ENCODE peak calls at places on chromosomes 1 and 21, in five cellular contexts. G, J, E, M and W are unnamed samples.
A peak's percentile ranks its signal among the peaks of the same experiment; 100 is the strongest.

GRCh38 chr1:8602471-8603219 is 214.8 kb downstream of the RERE start:
- DNase-seq in M (no peak), J (no peak), E (no peak), G (no peak), W (no peak)

GRCh38 chr1:195714248-195714647 is 894.0 kb downstream of the KCNT2 start:
- DNase-seq in J (no peak), E (no peak), M (no peak), G (no peak), W (no peak)

GRCh38 chr21:32203877-32204480 is 74.9 kb downstream of the MIS18A start:
- DNase-seq in M (no peak), J (no peak), G (no peak), E (no peak), W (no peak)

GRCh38 chr1:6108937-6109636 is 63.4 kb downstream of the KCNAB2 start:
- DNase-seq in J (no peak), E (no peak), G (no peak), M (no peak), W (no peak)

GRCh38 chr1:95007687-95008086 is 65.1 kb downstream of the ALG14 start:
- DNase-seq in E (no peak), J (no peak), G (no peak), M (no peak), W (no peak)

GRCh38 chr1:66925944-66926343 is 1.2 kb downstream of the MIER1 start:
- DNase-seq in M (no peak), G (no peak), J (no peak), E (no peak), W (no peak)

GRCh38 chr1:227729881-227730629 is 5.0 kb downstream of the JMJD4 start:
- DNase-seq in G (no peak), M (no peak), J (no peak), E (no peak), W (no peak)

GRCh38 chr1:246724725-246725095 is 501 bp downstream of the SCCPDH start:
- DNase-seq in G (no peak), J (no peak), E (no peak), M (no peak), W (no peak)

GRCh38 chr21:15617968-15618367 is 111.8 kb upstream of the USP25 start:
- DNase-seq in J (no peak), G (no peak), E (no peak), M (no peak), W (no peak)

GRCh38 chr1:39679821-39680220 is 7.9 kb upstream of the NT5C1A start:
- DNase-seq in M (no peak), J (no peak), G (no peak), E (no peak), W (no peak)

GRCh38 chr1:19042675-19043578 is 86.5 kb upstream of the IFFO2 start:
- DNase-seq in J (no peak), M (no peak), G (no peak), E (peak; percentile 24), W (no peak)

GRCh38 chr1:167301355-167301754 is 80.7 kb downstream of the POU2F1 start:
- DNase-seq in M (no peak), G (no peak), J (no peak), E (no peak), W (no peak)

GRCh38 chr1:219790834-219791615 is 137.3 kb downstream of the SLC30A10 start:
- DNase-seq in G (no peak), E (no peak), J (no peak), M (no peak), W (no peak)

GRCh38 chr1:172745014-172745413 is 86.1 kb downstream of the FASLG start:
- DNase-seq in J (no peak), M (no peak), G (no peak), E (no peak), W (no peak)

GRCh38 chr1:151171190-151171589 is 4.6 kb downstream of the TMOD4 start:
- DNase-seq in G (no peak), E (no peak), M (no peak), J (no peak), W (no peak)

GRCh38 chr1:23553896-23554480 is 5.3 kb downstream of the ID3 start:
- DNase-seq in E (peak; percentile 73), G (no peak), J (no peak), M (no peak), W (no peak)

GRCh38 chr1:157352216-157352615 is 200.1 kb downstream of the FCRL5 start:
- DNase-seq in G (no peak), E (no peak), M (no peak), J (no peak), W (no peak)

GRCh38 chr1:228155596-228156517 is 6.1 kb downstream of the GJC2 start:
- DNase-seq in M (no peak), E (peak; percentile 55), G (no peak), J (peak; percentile 11), W (no peak)

GRCh38 chr1:177170756-177171535 is at the start of gene BRINP2:
- DNase-seq in G (no peak), J (peak; percentile 47), M (no peak), E (no peak), W (no peak)

GRCh38 chr1:84698718-84699117 is 8.5 kb upstream of the SSX2IP start:
- DNase-seq in M (no peak), J (no peak), G (no peak), E (no peak), W (no peak)

GRCh38 chr1:198699167-198700015 is 60.6 kb downstream of the PTPRC start:
- DNase-seq in M (peak; percentile 45), E (no peak), G (peak; percentile 34), J (no peak), W (no peak)

GRCh38 chr1:223358826-223359225 is 5.2 kb downstream of the SUSD4 start:
- DNase-seq in M (no peak), J (no peak), G (no peak), E (no peak), W (no peak)

GRCh38 chr1:172154571-172154970 is 265.9 kb upstream of the C1orf105 start:
- DNase-seq in G (no peak), E (no peak), J (no peak), M (no peak), W (no peak)

GRCh38 chr1:3125546-3126368 is 56.8 kb downstream of the PRDM16 start:
- DNase-seq in E (no peak), G (no peak), M (no peak), J (no peak), W (no peak)

GRCh38 chr21:39630191-39630591 is 17.5 kb downstream of the B3GALT5 start:
- DNase-seq in J (no peak), E (no peak), M (no peak), G (no peak), W (no peak)

GRCh38 chr1:106952766-106953165 is 103.7 kb upstream of the PRMT6 start:
- DNase-seq in M (no peak), J (no peak), G (no peak), E (no peak), W (no peak)

GRCh38 chr1:53335661-53336060 is 7.8 kb upstream of the LRP8 start:
- DNase-seq in M (no peak), G (no peak), J (no peak), E (no peak), W (no peak)

GRCh38 chr1:174712541-174712940 is 264.8 kb downstream of the GPR52 start:
- DNase-seq in J (no peak), M (no peak), E (no peak), G (no peak), W (no peak)

GRCh38 chr1:45621501-45621836 is 2.4 kb downstream of the CCDC17 start:
- DNase-seq in G (no peak), E (no peak), J (no peak), M (no peak), W (no peak)
- H3K27ac ChIP-seq in G (no peak overlapping the region), E (peak overlapping the region; percentile 41), J (peak overlapping the region; percentile 60), M (no peak overlapping the region), W (no peak overlapping the region)

DNA sequence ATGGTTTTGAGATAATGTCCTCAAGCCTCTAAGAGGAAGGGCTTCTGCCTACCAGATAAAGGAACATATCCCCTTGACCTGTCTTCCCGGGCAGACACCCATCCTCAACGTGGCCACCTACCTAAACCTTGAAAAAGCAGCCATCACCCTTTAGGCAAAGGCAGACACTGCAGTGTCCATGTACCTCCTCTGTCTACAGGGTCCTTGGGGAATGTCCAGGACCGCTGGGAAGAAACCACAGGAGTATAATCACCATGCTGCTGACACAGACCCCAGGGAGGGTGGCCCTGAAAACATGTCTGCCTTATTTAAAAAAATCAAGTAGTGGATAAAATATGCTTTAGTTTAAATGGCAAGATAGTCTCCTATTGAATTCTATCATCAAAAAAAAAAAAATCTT is 16.6 kb downstream of the BCAR3 start:
- DNase-seq in J (no peak), M (no peak), E (no peak), G (no peak), W (no peak)
- H3K4me3 ChIP-seq in J (peak overlapping the region; percentile 12), M (no peak overlapping the region), E (no peak overlapping the region), G (no peak overlapping the region), W (no peak overlapping the region)

GRCh38 chr1:27143408-27143807 is 11.5 kb downstream of the SLC9A1 start:
- DNase-seq in M (no peak), G (no peak), E (no peak), J (no peak), W (no peak)

GRCh38 chr1:27144349-27144748 is 10.6 kb downstream of the SLC9A1 start:
- DNase-seq in J (no peak), E (no peak), G (no peak), M (no peak), W (no peak)

GRCh38 chr1:27142464-27142863 is 12.5 kb downstream of the SLC9A1 start:
- DNase-seq in G (no peak), M (no peak), J (no peak), E (no peak), W (peak; percentile 91)

GRCh38 chr1:27145934-27146354 is 9.0 kb downstream of the SLC9A1 start:
- DNase-seq in E (peak; percentile 78), M (no peak), G (no peak), J (no peak), W (peak; percentile 80)

DNA sequence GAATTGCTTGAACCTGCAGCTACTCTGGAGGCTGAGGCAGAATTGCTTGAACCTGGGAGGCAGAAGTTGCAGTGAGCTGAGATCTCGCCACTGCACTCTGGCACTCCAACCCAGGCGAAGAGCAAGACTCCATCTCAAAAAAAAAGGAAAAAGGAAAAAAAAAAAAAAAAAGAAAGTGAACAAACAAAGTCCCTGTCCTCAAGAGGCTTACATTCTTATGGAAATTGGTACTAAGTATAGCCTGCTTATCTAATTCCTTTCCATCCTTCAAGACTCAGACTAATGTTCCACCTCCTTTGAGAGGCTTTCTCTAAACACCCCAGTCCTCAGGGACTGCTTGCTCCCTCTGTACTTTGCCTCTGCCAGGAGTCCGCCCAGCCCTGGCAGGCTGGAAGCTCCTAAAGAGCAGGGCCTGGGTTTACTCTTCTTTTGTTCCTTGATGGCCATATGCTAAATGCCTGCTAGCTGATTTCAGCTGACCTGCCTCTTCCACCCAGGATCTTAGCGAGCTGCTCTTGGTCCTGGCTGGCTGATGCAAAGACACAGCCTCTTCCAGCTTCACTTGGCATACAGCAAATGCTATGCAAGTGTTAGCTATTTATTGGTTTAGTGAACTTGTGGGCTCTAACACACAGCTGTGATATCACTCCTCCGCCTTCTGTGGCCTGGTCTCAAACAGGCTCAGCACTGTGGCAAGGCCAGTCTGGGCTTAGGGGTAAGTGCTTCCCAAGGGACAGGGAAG is 9.8 kb downstream of the SLC9A1 start:
- DNase-seq in E (peak; percentile 76), G (no peak), J (no peak), M (no peak), W (no peak)
- H3K4me1 ChIP-seq in E (peaks cover 26% of the 10 kb centered on the region), G (peaks cover 25% of the 10 kb centered on the region), J (peaks cover 93% of the 10 kb centered on the region), M (peaks cover 46% of the 10 kb centered on the region), W (peaks cover 55% of the 10 kb centered on the region)

DNA sequence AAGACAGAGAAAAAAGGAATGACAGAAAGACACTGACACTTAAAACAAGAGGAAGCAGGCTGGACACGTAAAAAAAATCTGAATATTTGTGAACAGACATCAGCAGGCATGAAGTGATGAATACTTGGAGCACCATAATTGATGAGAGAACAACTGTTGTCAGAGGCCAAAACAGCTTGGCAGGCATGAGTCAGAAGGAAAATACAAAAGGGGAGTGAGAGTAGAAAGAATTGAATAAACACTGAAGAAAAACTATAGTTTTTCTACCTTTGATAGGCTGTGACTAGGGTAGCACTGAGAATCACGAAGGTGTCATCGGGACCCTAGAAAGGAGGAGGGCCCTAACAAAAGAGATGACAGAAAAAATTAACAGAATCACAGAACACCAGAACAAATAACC is 21.6 kb upstream of the GUCA2A start:
- DNase-seq in G (no peak), E (no peak), J (no peak), M (no peak), W (no peak)
- H3K27ac ChIP-seq in G (no peak overlapping the region), E (no peak overlapping the region), J (no peak overlapping the region), M (no peak overlapping the region), W (no peak overlapping the region)